ENCODE peak calls at places on chromosome 20, in seven cellular contexts. O, H, N, R, T, J and L are unnamed samples.

GRCh38 chr20:63934271-63935068 is 21.7 kb downstream of the UCKL1 start:
- DNase-seq in O (peak; percentile 49), H (no peak), N (no peak), R (no peak), T (no peak), J (no peak), L (peak; percentile 72)

GRCh38 chr20:52313335-52313963 is 121.9 kb upstream of the ZFP64 start:
- DNase-seq in O (peak; percentile 60), H (no peak), N (no peak), R (peak; percentile 64), T (no peak), J (no peak), L (peak; percentile 14)

GRCh38 chr20:6240059-6240458 is 117.2 kb upstream of the FERMT1 start:
- DNase-seq in O (no peak), H (no peak), N (no peak), R (no peak), T (no peak), J (no peak), L (no peak)

GRCh38 chr20:46614503-46614902 is 36.8 kb downstream of the SLC13A3 start:
- DNase-seq in O (no peak), H (no peak), N (no peak), R (no peak), T (no peak), J (no peak), L (no peak)

GRCh38 chr20:58389968-58390658 is 1.1 kb downstream of the VAPB start:
- DNase-seq in O (no peak), H (no peak), N (no peak), R (no peak), T (no peak), J (no peak), L (no peak)

GRCh38 chr20:41276317-41276751 is 41.2 kb downstream of the ZHX3 start:
- DNase-seq in O (peak; percentile 7), H (no peak), N (no peak), R (no peak), T (no peak), J (no peak), L (no peak)

GRCh38 chr20:47326718-47327137 is 29.8 kb downstream of the ZMYND8 start:
- DNase-seq in O (no peak), H (no peak), N (no peak), R (peak; percentile 36), T (no peak), J (no peak), L (no peak)

GRCh38 chr20:16293590-16293989 is 279.7 kb downstream of the KIF16B start:
- DNase-seq in O (no peak), H (no peak), N (no peak), R (no peak), T (no peak), J (no peak), L (no peak)

GRCh38 chr20:54680872-54681297 is 205.5 kb downstream of the DOK5 start:
- DNase-seq in O (peak; percentile 58), H (no peak), N (no peak), R (peak; percentile 36), T (peak; percentile 8), J (peak; percentile 17), L (peak; percentile 48)

GRCh38 chr20:11676618-11677289 is 240.9 kb upstream of the BTBD3 start:
- DNase-seq in O (peak; percentile 67), H (peak; percentile 48), N (peak; percentile 50), R (peak; percentile 62), T (peak; percentile 46), J (peak; percentile 51), L (peak; percentile 86)

GRCh38 chr20:33648396-33649004 is 13.6 kb upstream of the C20orf144 start:
- DNase-seq in O (peak; percentile 74), H (no peak), N (no peak), R (no peak), T (no peak), J (no peak), L (no peak)

GRCh38 chr20:11807070-11807741 is 110.5 kb upstream of the BTBD3 start:
- DNase-seq in O (no peak), H (no peak), N (no peak), R (peak; percentile 92), T (no peak), J (no peak), L (no peak)

GRCh38 chr20:48709744-48710143 is 118.1 kb downstream of the PREX1 start:
- DNase-seq in O (no peak), H (no peak), N (no peak), R (no peak), T (no peak), J (no peak), L (no peak)

GRCh38 chr20:4603724-4604123 is 118.0 kb upstream of the PRND start:
- DNase-seq in O (no peak), H (no peak), N (no peak), R (no peak), T (no peak), J (no peak), L (no peak)

GRCh38 chr20:15654208-15654649 is 919.0 kb downstream of the KIF16B start:
- DNase-seq in O (peak; percentile 75), H (no peak), N (peak; percentile 54), R (peak; percentile 49), T (peak; percentile 32), J (peak; percentile 68), L (no peak)

GRCh38 chr20:44643596-44644383 is 7.7 kb downstream of the ADA start:
- DNase-seq in O (peak; percentile 41), H (no peak), N (peak; percentile 50), R (peak; percentile 79), T (peak; percentile 51), J (no peak), L (no peak)

GRCh38 chr20:19936801-19937583 is 80.2 kb upstream of the NAA20 start:
- DNase-seq in O (no peak), H (no peak), N (no peak), R (no peak), T (no peak), J (no peak), L (no peak)

GRCh38 chr20:62784497-62784896 is 11.8 kb upstream of the MRGBP start:
- DNase-seq in O (no peak), H (no peak), N (no peak), R (no peak), T (no peak), J (no peak), L (no peak)

GRCh38 chr20:62782149-62782892 is 14.0 kb upstream of the MRGBP start:
- DNase-seq in O (no peak), H (no peak), N (no peak), R (no peak), T (no peak), J (no peak), L (no peak)

GRCh38 chr20:62785381-62785780 is 10.9 kb upstream of the MRGBP start:
- DNase-seq in O (peak; percentile 82), H (no peak), N (no peak), R (no peak), T (no peak), J (no peak), L (no peak)

GRCh38 chr20:62780696-62781095 is 15.6 kb upstream of the MRGBP start:
- DNase-seq in O (no peak), H (no peak), N (no peak), R (no peak), T (no peak), J (no peak), L (no peak)

DNA sequence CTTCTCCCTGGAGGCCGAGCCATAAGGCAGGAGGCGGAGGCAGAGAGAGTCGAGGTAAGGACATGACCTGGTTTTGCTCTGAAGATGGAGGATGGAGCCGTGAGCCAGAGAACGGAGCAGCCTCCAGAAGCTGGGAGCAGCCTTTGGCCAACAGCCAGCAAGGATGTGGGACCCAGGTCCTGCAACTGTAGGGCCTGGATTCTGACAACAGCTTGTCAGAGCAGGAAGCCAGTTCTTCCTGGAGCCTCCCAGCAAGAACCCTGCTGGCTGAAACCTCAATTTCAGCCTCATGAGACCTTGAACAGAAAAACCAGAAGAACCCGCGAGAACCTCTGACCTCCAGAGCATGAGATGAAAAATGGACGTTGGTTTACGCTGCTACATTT is 13.4 kb upstream of the MRGBP start:
- DNase-seq in O (no peak), H (no peak), N (no peak), R (no peak), T (no peak), J (no peak), L (no peak)
- TF ChIP-seq CTCF in O (no peak), H (no peak), N (no peak), R (no peak), T (no peak), J (no peak), L (no peak)

DNA sequence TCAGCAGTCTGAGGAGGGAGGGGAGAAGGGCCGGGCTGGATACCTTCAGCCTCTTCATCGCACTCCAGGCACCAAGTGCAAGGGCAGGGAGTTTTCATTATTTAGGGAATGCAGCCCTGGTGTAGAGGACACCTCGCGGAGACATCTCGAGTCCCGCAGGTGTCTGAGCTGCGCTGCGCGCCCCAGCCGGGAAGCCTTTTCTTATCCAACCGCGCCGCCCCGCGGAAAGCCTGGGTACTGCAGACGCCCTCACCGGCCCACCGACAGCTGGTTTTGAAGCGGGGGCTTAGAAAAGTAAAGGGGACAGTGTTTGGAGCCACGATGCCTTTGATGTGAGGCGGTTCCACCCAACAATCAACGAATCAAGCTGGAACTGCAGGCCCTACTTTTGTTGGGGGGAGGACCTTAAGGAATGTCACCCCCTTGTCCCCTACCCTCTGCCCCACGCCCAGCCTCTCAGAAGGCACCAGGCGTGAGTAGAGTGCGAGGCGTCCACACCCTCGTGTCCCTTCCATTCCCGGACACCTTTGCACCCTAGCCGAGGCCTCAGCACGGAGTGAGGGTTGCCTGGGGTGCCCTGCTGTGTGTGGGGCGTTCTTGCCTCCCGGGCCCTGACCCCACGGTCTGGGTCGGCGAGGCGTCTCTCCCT is 8.6 kb downstream of the NKX2-2 start:
- DNase-seq in O (peak; percentile 84), H (peak; percentile 89), N (peak; percentile 66), R (peak; percentile 31), T (peak; percentile 69), J (peak; percentile 88), L (peak; percentile 93)
- TF ChIP-seq CTCF in O (peak; percentile 98), H (peak; percentile 99), N (peak; percentile 91), R (peak; percentile 89), T (peak; percentile 98), J (peak; percentile 95), L (peak; percentile 99)

DNA sequence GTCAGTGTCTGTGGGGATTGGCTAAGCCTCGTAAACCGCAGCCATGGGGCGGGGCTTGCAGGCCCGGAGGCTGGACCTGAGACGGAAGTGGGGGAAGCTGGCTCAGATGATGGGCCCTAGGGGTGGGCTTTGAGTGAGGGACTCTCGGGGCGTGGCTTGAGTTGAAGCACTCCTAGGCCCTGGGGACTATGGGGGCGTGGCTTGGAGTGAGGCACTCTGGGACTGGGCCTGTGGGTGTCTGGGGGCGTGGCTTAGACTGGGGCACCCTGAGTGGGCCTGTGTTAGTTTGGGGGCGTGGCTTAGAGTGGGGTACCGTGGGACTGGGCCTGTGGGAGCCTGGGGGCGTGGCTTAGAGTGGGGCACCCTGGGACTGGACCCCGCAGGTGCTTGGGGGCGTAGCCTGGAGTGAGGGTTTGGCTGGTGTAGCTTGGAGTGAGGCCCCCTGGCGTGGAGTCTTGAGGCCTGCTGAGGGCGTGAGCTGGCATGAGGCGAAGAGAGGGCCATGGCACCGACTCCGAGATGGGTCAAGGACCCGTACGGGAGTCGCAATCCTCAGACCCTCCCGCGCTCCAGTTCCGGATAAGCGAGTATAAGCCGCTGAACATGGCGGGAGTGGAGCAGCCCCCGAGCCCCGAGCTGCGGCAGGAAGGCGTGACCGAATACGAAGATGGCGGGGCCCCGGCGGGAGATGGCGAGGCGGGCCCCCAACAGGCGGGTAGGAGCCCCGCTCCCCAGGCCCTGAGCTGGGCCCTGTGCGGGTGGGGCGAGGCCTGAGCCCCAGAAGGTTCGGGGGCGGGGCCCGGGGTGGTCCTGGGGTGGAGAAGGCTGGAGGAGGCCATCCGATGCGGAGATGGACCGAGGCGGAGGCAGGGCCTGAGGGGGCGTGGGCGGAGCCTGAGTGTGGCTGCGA is 6.8 kb downstream of the L3MBTL1 start:
- DNase-seq in O (peak; percentile 99), H (peak; percentile 93), N (peak; percentile 97), R (peak; percentile 98), T (peak; percentile 98), J (peak; percentile 96), L (peak; percentile 95)
- TF ChIP-seq CTCF in O (peak; percentile 34), H (peak; percentile 43), N (no peak), R (peak; percentile 29), T (peak; percentile 13), J (peak; percentile 14), L (no peak)

GRCh38 chr20:43558412-43559146 is at the start of gene SGK2:
- DNase-seq in O (peak; percentile 43), H (peak; percentile 55), N (peak; percentile 91), R (peak; percentile 16), T (peak; percentile 88), J (no peak), L (no peak)
- TF ChIP-seq CTCF in O (no peak), H (no peak), N (no peak), R (no peak), T (no peak), J (no peak), L (no peak)